ENCODE peak calls at places on chromosomes 7 and 10, in seven cellular contexts. One of them, this sample, is unnamed.

GRCh38 chr10:22246680-22247391 is 29.0 kb upstream of the EBLN1 start:
- DNase-seq in thoracic aorta: no peak
- DNase-seq in left ventricle myocardium inferior: no peak
- DNase-seq in mucosa of gallbladder: no peak
- DNase-seq in skeletal muscle cell: peak
- DNase-seq in hepatocyte: peak
- DNase-seq in tibial nerve: no peak
- DNase-seq in this sample: peak

GRCh38 chr7:105565190-105565589 is 16.1 kb downstream of the EFCAB10 start:
- DNase-seq in tibial nerve: no peak
- DNase-seq in thoracic aorta: no peak
- DNase-seq in mucosa of gallbladder: no peak
- DNase-seq in left ventricle myocardium inferior: no peak
- DNase-seq in skeletal muscle cell: no peak
- DNase-seq in hepatocyte: no peak
- DNase-seq in this sample: no peak

GRCh38 chr7:154330318-154330717 is 278.1 kb downstream of the DPP6 start:
- DNase-seq in left ventricle myocardium inferior: no peak
- DNase-seq in tibial nerve: no peak
- DNase-seq in skeletal muscle cell: no peak
- DNase-seq in thoracic aorta: no peak
- DNase-seq in mucosa of gallbladder: no peak
- DNase-seq in hepatocyte: no peak
- DNase-seq in this sample: no peak

GRCh38 chr10:29921071-29921446 is 138.3 kb downstream of the JCAD start:
- DNase-seq in mucosa of gallbladder: no peak
- DNase-seq in left ventricle myocardium inferior: no peak
- DNase-seq in thoracic aorta: no peak
- DNase-seq in tibial nerve: no peak
- DNase-seq in skeletal muscle cell: no peak
- DNase-seq in hepatocyte: no peak
- DNase-seq in this sample: peak

GRCh38 chr7:4015371-4015770 is 666.7 kb upstream of the FOXK1 start:
- DNase-seq in left ventricle myocardium inferior: no peak
- DNase-seq in hepatocyte: no peak
- DNase-seq in skeletal muscle cell: no peak
- DNase-seq in tibial nerve: no peak
- DNase-seq in mucosa of gallbladder: no peak
- DNase-seq in thoracic aorta: no peak
- DNase-seq in this sample: no peak

GRCh38 chr10:97188234-97188847 is 2.6 kb upstream of the SLIT1 start:
- DNase-seq in left ventricle myocardium inferior: no peak
- DNase-seq in skeletal muscle cell: no peak
- DNase-seq in thoracic aorta: no peak
- DNase-seq in tibial nerve: no peak
- DNase-seq in hepatocyte: no peak
- DNase-seq in mucosa of gallbladder: no peak
- DNase-seq in this sample: no peak

GRCh38 chr10:70559861-70560260 is 42.7 kb downstream of the PRF1 start:
- DNase-seq in hepatocyte: no peak
- DNase-seq in mucosa of gallbladder: no peak
- DNase-seq in left ventricle myocardium inferior: no peak
- DNase-seq in tibial nerve: no peak
- DNase-seq in skeletal muscle cell: no peak
- DNase-seq in thoracic aorta: no peak
- DNase-seq in this sample: no peak

GRCh38 chr10:1266033-1266802 is 210.0 kb downstream of the WDR37 start:
- DNase-seq in hepatocyte: no peak
- DNase-seq in mucosa of gallbladder: peak
- DNase-seq in left ventricle myocardium inferior: no peak
- DNase-seq in skeletal muscle cell: no peak
- DNase-seq in thoracic aorta: no peak
- DNase-seq in tibial nerve: no peak
- DNase-seq in this sample: no peak

GRCh38 chr7:45136106-45137060 is 21.2 kb upstream of the RAMP3 start:
- DNase-seq in thoracic aorta: no peak
- DNase-seq in mucosa of gallbladder: peak
- DNase-seq in tibial nerve: no peak
- DNase-seq in left ventricle myocardium inferior: no peak
- DNase-seq in hepatocyte: peak
- DNase-seq in skeletal muscle cell: peak
- DNase-seq in this sample: peak

GRCh38 chr10:132858121-132859081 is 72.5 kb upstream of the NKX6-2 start:
- DNase-seq in hepatocyte: no peak
- DNase-seq in left ventricle myocardium inferior: peak
- DNase-seq in mucosa of gallbladder: no peak
- DNase-seq in thoracic aorta: no peak
- DNase-seq in skeletal muscle cell: no peak
- DNase-seq in tibial nerve: no peak
- DNase-seq in this sample: no peak

GRCh38 chr10:104966563-104967280 is 325.6 kb downstream of the SORCS3 start:
- DNase-seq in tibial nerve: no peak
- DNase-seq in hepatocyte: no peak
- DNase-seq in skeletal muscle cell: no peak
- DNase-seq in mucosa of gallbladder: no peak
- DNase-seq in thoracic aorta: no peak
- DNase-seq in left ventricle myocardium inferior: no peak
- DNase-seq in this sample: no peak

GRCh38 chr10:99708428-99709010 is 23.4 kb downstream of the COX15 start:
- DNase-seq in tibial nerve: no peak
- DNase-seq in skeletal muscle cell: no peak
- DNase-seq in mucosa of gallbladder: no peak
- DNase-seq in thoracic aorta: no peak
- DNase-seq in left ventricle myocardium inferior: no peak
- DNase-seq in hepatocyte: no peak
- DNase-seq in this sample: no peak

GRCh38 chr7:143416565-143417149 is 8.0 kb upstream of the EPHA1 start:
- DNase-seq in thoracic aorta: no peak
- DNase-seq in mucosa of gallbladder: no peak
- DNase-seq in tibial nerve: no peak
- DNase-seq in left ventricle myocardium inferior: no peak
- DNase-seq in hepatocyte: peak
- DNase-seq in skeletal muscle cell: no peak
- DNase-seq in this sample: no peak

GRCh38 chr10:121405096-121405495 is 193.1 kb downstream of the FGFR2 start:
- DNase-seq in hepatocyte: no peak
- DNase-seq in thoracic aorta: no peak
- DNase-seq in skeletal muscle cell: no peak
- DNase-seq in left ventricle myocardium inferior: no peak
- DNase-seq in tibial nerve: no peak
- DNase-seq in mucosa of gallbladder: no peak
- DNase-seq in this sample: no peak